ENCODE peak calls at places on chromosome 9, in four cellular contexts. G, C, R and H are unnamed samples.
A peak's percentile ranks its signal among the peaks of the same experiment; 100 is the strongest.

GRCh38 chr9:93223241-93224180 is 39.6 kb downstream of the WNK2 start:
- DNase-seq in G (no peak), C (no peak), R (no peak), H (no peak)

GRCh38 chr9:135474915-135475314 is 4.7 kb upstream of the PPP1R26 start:
- DNase-seq in G (no peak), C (peak; percentile 21), R (no peak), H (peak; percentile 73)

GRCh38 chr9:113888361-113888760 is 12.3 kb downstream of the ZNF618 start:
- DNase-seq in G (no peak), C (no peak), R (no peak), H (no peak)

GRCh38 chr9:14106699-14107098 is 207.2 kb downstream of the NFIB start:
- DNase-seq in G (no peak), C (no peak), R (no peak), H (no peak)

GRCh38 chr9:114280636-114281315 is 42.1 kb upstream of the ORM1 start:
- DNase-seq in G (no peak), C (no peak), R (no peak), H (no peak)

GRCh38 chr9:21465859-21466518 is 16.1 kb downstream of the IFNE start:
- DNase-seq in G (no peak), C (peak; percentile 55), R (no peak), H (no peak)

GRCh38 chr9:25678846-25679360 is 659 bp upstream of the TUSC1 start:
- DNase-seq in G (no peak), C (no peak), R (no peak), H (no peak)

GRCh38 chr9:77305622-77306365 is 128.5 kb downstream of the VPS13A start:
- DNase-seq in G (no peak), C (no peak), R (no peak), H (no peak)

GRCh38 chr9:80144856-80145255 is 573.1 kb downstream of the TLE4 start:
- DNase-seq in G (no peak), C (no peak), R (no peak), H (no peak)

GRCh38 chr9:89236955-89237573 is 58.4 kb upstream of the SHC3 start:
- DNase-seq in G (no peak), C (no peak), R (no peak), H (no peak)

GRCh38 chr9:86700601-86701000 is 246.7 kb downstream of the GAS1 start:
- DNase-seq in G (no peak), C (no peak), R (no peak), H (no peak)

GRCh38 chr9:20427359-20427758 is 194.9 kb downstream of the MLLT3 start:
- DNase-seq in G (no peak), C (no peak), R (no peak), H (no peak)

GRCh38 chr9:91427873-91428272 is 4.2 kb upstream of the NFIL3 start:
- DNase-seq in G (no peak), C (peak; percentile 36), R (no peak), H (no peak)

GRCh38 chr9:133113163-133113927 is 7.7 kb downstream of the RALGDS start:
- DNase-seq in G (no peak), C (no peak), R (no peak), H (no peak)

GRCh38 chr9:108297025-108297424 is 558.8 kb downstream of the ACTL7B start:
- DNase-seq in G (no peak), C (no peak), R (no peak), H (no peak)

GRCh38 chr9:89996106-89996505 is 391.3 kb downstream of the GADD45G start:
- DNase-seq in G (no peak), C (no peak), R (no peak), H (no peak)

GRCh38 chr9:134867917-134868750 is 12.5 kb upstream of the FCN2 start:
- DNase-seq in G (no peak), C (no peak), R (no peak), H (no peak)

GRCh38 chr9:72441296-72442211 is 76.5 kb upstream of the ZFAND5 start:
- DNase-seq in G (no peak), C (no peak), R (peak; percentile 13), H (no peak)

GRCh38 chr9:86965627-86966395 is 18.5 kb upstream of the GAS1 start:
- DNase-seq in G (no peak), C (no peak), R (no peak), H (no peak)

GRCh38 chr9:4415281-4415680 is 75.0 kb upstream of the SLC1A1 start:
- DNase-seq in G (no peak), C (no peak), R (no peak), H (no peak)

GRCh38 chr9:112447283-112447761 is 39.3 kb upstream of the KIAA1958 start:
- DNase-seq in G (no peak), C (no peak), R (no peak), H (no peak)

GRCh38 chr9:93111371-93112115 is 15.5 kb downstream of the CARD19 start:
- DNase-seq in G (no peak), C (peak; percentile 39), R (no peak), H (no peak)

GRCh38 chr9:27496134-27496504 is 28.0 kb upstream of the IFNK start:
- DNase-seq in G (no peak), C (no peak), R (no peak), H (no peak)

GRCh38 chr9:94449486-94449885 is 105.4 kb upstream of the PCAT7 start:
- DNase-seq in G (no peak), C (no peak), R (no peak), H (no peak)

GRCh38 chr9:131997779-131998178 is 81.9 kb downstream of the MED27 start:
- DNase-seq in G (no peak), C (no peak), R (no peak), H (no peak)

GRCh38 chr9:120925535-120926396 is 830 bp downstream of the TRAF1 start:
- DNase-seq in G (peak; percentile 86), C (no peak), R (no peak), H (peak; percentile 83)

GRCh38 chr9:1718836-1719235 is 296.3 kb upstream of the SMARCA2 start:
- DNase-seq in G (no peak), C (no peak), R (no peak), H (no peak)

GRCh38 chr9:121325387-121325786 is 44.7 kb downstream of the STOM start:
- DNase-seq in G (no peak), C (no peak), R (no peak), H (no peak)

GRCh38 chr9:73667749-73668148 is 516.1 kb downstream of the ANXA1 start:
- DNase-seq in G (no peak), C (peak; percentile 20), R (no peak), H (peak; percentile 1)

GRCh38 chr9:15361737-15362136 is 54.7 kb upstream of the TTC39B start:
- DNase-seq in G (no peak), C (no peak), R (no peak), H (no peak)

GRCh38 chr9:78296208-78296892 is 575 bp upstream of the PSAT1 start:
- DNase-seq in G (no peak), C (peak; percentile 62), R (no peak), H (no peak)

GRCh38 chr9:6383551-6384225 is 29.3 kb upstream of the UHRF2 start:
- DNase-seq in G (no peak), C (no peak), R (no peak), H (no peak)

GRCh38 chr9:95197692-95198271 is 119.7 kb downstream of the FANCC start:
- DNase-seq in G (no peak), C (no peak), R (no peak), H (no peak)

GRCh38 chr9:130936285-130937117 is 2.5 kb downstream of the FIBCD1 start:
- DNase-seq in G (no peak), C (peak; percentile 28), R (peak; percentile 59), H (peak; percentile 58)

GRCh38 chr9:137902646-137903045 is 25.1 kb downstream of the CACNA1B start:
- DNase-seq in G (no peak), C (no peak), R (no peak), H (no peak)

GRCh38 chr9:89808801-89809200 is 204.0 kb downstream of the GADD45G start:
- DNase-seq in G (no peak), C (no peak), R (no peak), H (no peak)

DNA sequence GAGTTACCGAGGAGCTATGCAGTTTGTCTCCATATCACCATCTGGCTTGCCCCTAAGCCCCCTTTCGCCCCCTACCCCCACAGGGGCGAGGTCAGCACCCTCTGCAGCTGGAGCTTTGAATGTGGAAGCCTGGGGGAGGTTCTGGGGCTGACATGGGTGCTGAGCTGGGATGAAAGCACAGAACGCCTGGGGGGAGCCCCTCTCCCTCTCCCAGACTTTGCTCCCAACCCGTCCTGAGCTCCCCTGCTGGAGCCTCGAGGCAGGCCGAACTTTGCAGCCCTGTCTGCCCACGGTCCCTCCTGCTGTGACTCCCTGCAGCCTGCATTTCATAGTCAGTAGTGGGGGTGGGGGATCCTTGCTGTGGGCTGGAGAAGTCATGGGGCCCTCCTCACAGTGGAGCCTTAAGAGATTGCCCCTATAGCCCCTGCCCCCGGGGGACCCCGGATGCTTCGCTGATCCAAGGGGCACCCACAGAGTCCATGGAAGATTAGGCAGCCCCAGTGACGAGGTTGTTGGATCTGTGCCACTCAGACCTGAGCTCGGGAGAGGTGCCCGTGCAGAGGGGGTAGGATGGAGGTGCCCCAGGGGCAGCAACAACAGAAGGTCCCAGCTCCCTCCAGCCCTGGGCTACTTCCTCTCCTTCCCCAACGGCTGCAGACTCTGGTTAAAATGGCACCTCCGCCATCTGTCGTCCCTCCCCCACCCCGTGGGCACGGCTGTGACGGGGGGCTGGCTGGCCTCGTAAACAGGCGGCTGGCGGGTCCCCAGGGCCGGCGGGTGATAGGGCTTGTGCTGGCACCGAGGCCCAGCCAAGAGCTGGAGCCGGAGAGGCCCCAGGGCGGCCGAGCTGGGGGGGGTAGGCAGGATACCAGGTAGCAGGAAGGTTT is 162.0 kb downstream of the C9orf50 start:
- DNase-seq in G (no peak), C (no peak), R (no peak), H (no peak)
- TF ChIP-seq BRCA1 in G (no peak), C (no peak), R (no peak), H (no peak)

GRCh38 chr9:98866435-98867108 is 59.1 kb downstream of the GALNT12 start:
- DNase-seq in G (no peak), C (no peak), R (no peak), H (no peak)

GRCh38 chr9:98869866-98870265 is 62.4 kb downstream of the GALNT12 start:
- DNase-seq in G (no peak), C (no peak), R (no peak), H (no peak)

GRCh38 chr9:98869078-98869745 is 61.7 kb downstream of the GALNT12 start:
- DNase-seq in G (no peak), C (no peak), R (no peak), H (no peak)

GRCh38 chr9:98867109-98867433 is 59.6 kb downstream of the GALNT12 start:
- DNase-seq in G (no peak), C (no peak), R (no peak), H (no peak)

GRCh38 chr9:98867434-98868168 is 60.1 kb downstream of the GALNT12 start:
- DNase-seq in G (no peak), C (no peak), R (no peak), H (peak; percentile 43)
- TF ChIP-seq CREB1 in G (no peak), C (no peak), R (no peak), H (peak; percentile 41)

GRCh38 chr9:111013250-111013649 is 25.0 kb downstream of the LPAR1 start:
- DNase-seq in G (no peak), C (no peak), R (no peak), H (no peak)
- TF ChIP-seq BRCA1 in G (no peak), C (no peak), R (no peak), H (no peak)

GRCh38 chr9:69876981-69877380 is 56.4 kb downstream of the CFAP95 start:
- DNase-seq in G (no peak), C (no peak), R (no peak), H (no peak)

GRCh38 chr9:69873401-69873950 is 52.9 kb downstream of the CFAP95 start:
- DNase-seq in G (no peak), C (no peak), R (no peak), H (no peak)

GRCh38 chr9:69871143-69871834 is 50.7 kb downstream of the CFAP95 start:
- DNase-seq in G (no peak), C (no peak), R (no peak), H (no peak)

GRCh38 chr9:69877852-69878507 is 57.4 kb downstream of the CFAP95 start:
- DNase-seq in G (no peak), C (peak; percentile 43), R (no peak), H (no peak)

GRCh38 chr9:69874301-69875060 is 53.9 kb downstream of the CFAP95 start:
- DNase-seq in G (no peak), C (no peak), R (no peak), H (no peak)
- TF ChIP-seq CREB1 in G (no peak), C (no peak), R (no peak), H (no peak)